ENCODE peak calls at places on chromosome 5, in four cellular contexts. One of them, this sample, is unnamed.

GRCh38 chr5:179307006-179307800 is 38.1 kb downstream of the ADAMTS2 start:
- DNase-seq in GM23338: no peak
- DNase-seq in stomach: no peak
- DNase-seq in HCT116: no peak
- DNase-seq in this sample: peak

GRCh38 chr5:135219868-135220267 is 179.2 kb downstream of the MACROH2A1 start:
- DNase-seq in GM23338: no peak
- DNase-seq in stomach: peak
- DNase-seq in HCT116: no peak
- DNase-seq in this sample: peak

GRCh38 chr5:159965031-159965837 is 43.7 kb upstream of the TTC1 start:
- DNase-seq in GM23338: peak
- DNase-seq in stomach: peak
- DNase-seq in HCT116: peak
- DNase-seq in this sample: peak

GRCh38 chr5:136020383-136021015 is 8.3 kb upstream of the TGFBI start:
- DNase-seq in GM23338: no peak
- DNase-seq in stomach: no peak
- DNase-seq in HCT116: peak
- DNase-seq in this sample: no peak

GRCh38 chr5:142683116-142683515 is 2.8 kb downstream of the FGF1 start:
- DNase-seq in GM23338: no peak
- DNase-seq in stomach: no peak
- DNase-seq in HCT116: no peak
- DNase-seq in this sample: no peak

GRCh38 chr5:72883850-72884249 is 67.4 kb downstream of the TNPO1 start:
- DNase-seq in GM23338: no peak
- DNase-seq in stomach: no peak
- DNase-seq in HCT116: no peak
- DNase-seq in this sample: no peak

GRCh38 chr5:169018980-169019379 is 282.0 kb downstream of the SLIT3 start:
- DNase-seq in GM23338: no peak
- DNase-seq in stomach: no peak
- DNase-seq in HCT116: no peak
- DNase-seq in this sample: no peak

GRCh38 chr5:169637085-169637855 is at the start of gene DOCK2:
- DNase-seq in GM23338: peak
- DNase-seq in stomach: peak
- DNase-seq in HCT116: no peak
- DNase-seq in this sample: peak

GRCh38 chr5:112687306-112687705 is 50.4 kb upstream of the APC start:
- DNase-seq in GM23338: peak
- DNase-seq in stomach: no peak
- DNase-seq in HCT116: no peak
- DNase-seq in this sample: no peak

GRCh38 chr5:132561601-132562000 is 4.8 kb downstream of the RAD50 start:
- DNase-seq in GM23338: no peak
- DNase-seq in stomach: no peak
- DNase-seq in HCT116: no peak
- DNase-seq in this sample: no peak

GRCh38 chr5:78718827-78719226 is 70.3 kb upstream of the LHFPL2 start:
- DNase-seq in GM23338: peak
- DNase-seq in stomach: no peak
- DNase-seq in HCT116: no peak
- DNase-seq in this sample: no peak

GRCh38 chr5:612498-613424 is 621 bp downstream of the CEP72 start:
- DNase-seq in GM23338: peak
- DNase-seq in stomach: peak
- DNase-seq in HCT116: peak
- DNase-seq in this sample: peak

GRCh38 chr5:126355940-126356339 is 67.3 kb upstream of the GRAMD2B start:
- DNase-seq in GM23338: no peak
- DNase-seq in stomach: no peak
- DNase-seq in HCT116: no peak
- DNase-seq in this sample: no peak

GRCh38 chr5:122434120-122434519 is 122.1 kb downstream of the SNCAIP start:
- DNase-seq in GM23338: no peak
- DNase-seq in stomach: no peak
- DNase-seq in HCT116: no peak
- DNase-seq in this sample: no peak

GRCh38 chr5:122426301-122426700 is 114.3 kb downstream of the SNCAIP start:
- DNase-seq in GM23338: no peak
- DNase-seq in stomach: no peak
- DNase-seq in HCT116: no peak
- DNase-seq in this sample: no peak

GRCh38 chr5:122430328-122430586 is 118.2 kb downstream of the SNCAIP start:
- DNase-seq in GM23338: no peak
- DNase-seq in stomach: no peak
- DNase-seq in HCT116: no peak
- DNase-seq in this sample: no peak

GRCh38 chr5:122434547-122434946 is 122.5 kb downstream of the SNCAIP start:
- DNase-seq in GM23338: no peak
- DNase-seq in stomach: no peak
- DNase-seq in HCT116: no peak
- DNase-seq in this sample: no peak

GRCh38 chr5:122429545-122430327 is 117.7 kb downstream of the SNCAIP start:
- DNase-seq in GM23338: peak
- DNase-seq in stomach: no peak
- DNase-seq in HCT116: no peak
- DNase-seq in this sample: no peak
- H3K4me3 ChIP-seq in GM23338: no peak
- H3K4me3 ChIP-seq in stomach: no peak
- H3K4me3 ChIP-seq in HCT116: no peak
- H3K4me3 ChIP-seq in this sample: no peak

GRCh38 chr5:177455661-177456590 is 9.3 kb downstream of the PRR7 start:
- DNase-seq in GM23338: peak
- DNase-seq in stomach: peak
- DNase-seq in HCT116: peak
- DNase-seq in this sample: peak

GRCh38 chr5:177453852-177454396 is 7.3 kb downstream of the PRR7 start:
- DNase-seq in GM23338: peak
- DNase-seq in stomach: no peak
- DNase-seq in HCT116: no peak
- DNase-seq in this sample: no peak

GRCh38 chr5:177452688-177453638 is 6.3 kb downstream of the PRR7 start:
- DNase-seq in GM23338: no peak
- DNase-seq in stomach: no peak
- DNase-seq in HCT116: no peak
- DNase-seq in this sample: peak

GRCh38 chr5:177455036-177455660 is 8.5 kb downstream of the PRR7 start:
- DNase-seq in GM23338: peak
- DNase-seq in stomach: peak
- DNase-seq in HCT116: peak
- DNase-seq in this sample: peak

DNA sequence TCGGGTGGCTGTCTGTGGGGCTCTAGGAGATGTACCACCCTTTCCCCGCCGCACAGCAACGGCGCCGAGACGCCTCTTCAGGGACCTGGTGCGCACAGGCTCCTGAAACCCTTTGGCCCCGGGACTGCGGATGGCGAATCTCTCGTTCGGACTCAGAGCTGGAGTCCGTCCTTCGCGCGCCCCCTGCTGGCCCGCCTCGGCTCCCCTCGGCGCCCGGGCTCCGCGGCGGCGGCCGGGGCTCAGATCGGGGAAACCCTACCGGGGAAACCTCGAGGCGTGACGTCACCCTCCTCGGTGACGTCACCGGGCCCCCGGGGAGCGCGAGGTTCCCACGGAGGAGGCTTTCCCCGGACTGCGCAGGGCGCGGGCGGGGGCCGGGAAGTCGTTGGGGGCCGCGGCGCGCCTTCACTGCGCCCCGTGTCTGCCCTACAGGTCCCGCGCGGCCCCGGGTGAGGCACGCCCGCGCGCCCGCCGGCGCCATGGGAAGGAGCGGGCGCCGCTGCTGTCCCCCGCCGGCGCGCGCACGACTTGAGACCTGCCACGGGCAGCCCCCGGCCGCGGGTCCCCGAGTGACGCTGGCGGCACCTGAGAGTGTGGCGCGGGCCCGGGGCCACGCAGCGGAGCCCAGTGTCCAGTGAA is 7.9 kb downstream of the PRR7 start:
- DNase-seq in GM23338: peak
- DNase-seq in stomach: peak
- DNase-seq in HCT116: peak
- DNase-seq in this sample: peak
- TF ChIP-seq CTCF in GM23338: peak
- TF ChIP-seq CTCF in stomach: peak
- TF ChIP-seq CTCF in HCT116: no peak
- TF ChIP-seq CTCF in this sample: peak

DNA sequence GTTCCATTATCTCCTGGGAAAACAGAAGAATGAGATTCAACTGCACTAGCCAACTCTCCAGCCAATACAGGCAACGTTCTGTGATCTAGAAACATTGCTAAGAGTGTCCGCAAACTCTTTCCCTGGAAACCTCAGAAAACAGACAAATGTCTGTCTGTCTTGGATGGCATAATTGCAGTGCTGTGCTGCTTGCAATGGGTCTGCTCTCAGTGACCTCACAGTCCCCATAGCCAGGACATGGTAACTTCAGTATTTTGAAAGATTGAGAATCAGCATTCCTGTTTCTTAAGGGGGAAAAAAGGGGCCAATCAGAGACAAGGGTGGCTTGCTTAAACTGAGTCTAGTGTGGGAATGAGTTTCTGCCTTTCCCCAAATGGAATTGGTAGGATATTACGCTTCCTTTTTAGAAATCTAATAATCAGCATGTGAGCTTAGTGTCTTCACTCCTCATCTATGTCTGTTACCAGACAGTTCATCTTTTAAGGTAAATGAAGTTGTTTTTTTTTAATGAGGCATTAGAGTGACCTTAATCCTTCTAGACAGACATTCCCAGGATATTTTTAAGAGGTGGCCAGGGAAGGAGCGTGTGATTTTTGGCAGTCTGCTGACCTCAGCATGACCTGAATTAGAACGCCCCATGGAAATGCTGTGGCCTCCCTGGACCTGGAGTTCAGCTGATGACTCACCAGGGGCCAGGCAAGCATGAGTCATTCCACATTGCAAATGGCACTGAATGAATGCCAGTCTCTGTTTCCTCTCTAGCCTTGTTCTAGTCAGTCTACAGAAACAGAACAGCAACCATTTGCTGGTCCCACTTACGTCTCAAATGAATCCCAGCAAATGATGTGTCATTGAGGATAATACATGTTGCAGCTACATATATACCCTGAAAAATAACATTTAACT is 210.2 kb upstream of the ACTBL2 start:
- DNase-seq in GM23338: peak
- DNase-seq in stomach: peak
- DNase-seq in HCT116: peak
- DNase-seq in this sample: no peak
- TF ChIP-seq POLR2AphosphoS5 in GM23338: no peak
- TF ChIP-seq POLR2AphosphoS5 in stomach: peak
- TF ChIP-seq POLR2AphosphoS5 in HCT116: peak
- TF ChIP-seq POLR2AphosphoS5 in this sample: no peak

GRCh38 chr5:16546712-16547111 is 70.1 kb downstream of the RETREG1 start:
- DNase-seq in GM23338: no peak
- DNase-seq in stomach: no peak
- DNase-seq in HCT116: no peak
- DNase-seq in this sample: no peak
- H3K4me3 ChIP-seq in GM23338: no peak
- H3K4me3 ChIP-seq in stomach: no peak
- H3K4me3 ChIP-seq in HCT116: no peak
- H3K4me3 ChIP-seq in this sample: no peak

GRCh38 chr5:4640793-4641192 is 499.3 kb upstream of the ADAMTS16 start:
- DNase-seq in GM23338: peak
- DNase-seq in stomach: no peak
- DNase-seq in HCT116: no peak
- DNase-seq in this sample: no peak
- TF ChIP-seq CTCF in GM23338: peak
- TF ChIP-seq CTCF in stomach: no peak
- TF ChIP-seq CTCF in HCT116: no peak
- TF ChIP-seq CTCF in this sample: no peak

This sample was measured in spleen.